ENCODE peak calls at places on chromosomes 11 and 22, in ten cellular contexts. W is AG04450, U is dorsolateral prefrontal cortex, H is neuronal stem cell, O is transverse colon, D is A549, S is PC-3, B is heart left ventricle, F is WERI-Rb-1, J is endodermal cell. N is an unnamed sample.

GRCh38 chr22:32752868-32753520 is 48.5 kb upstream of the TIMP3 start:
- DNase-seq in F (no peak), S (no peak), O (no peak), D (no peak), U (no peak), H (no peak), W (peak), J (no peak), B (peak), N (no peak)

GRCh38 chr11:57424802-57425564 is 1.9 kb downstream of the SLC43A3 start:
- DNase-seq in D (no peak), U (no peak), B (peak), W (peak), F (peak), O (peak), S (peak), J (peak), H (no peak), N (peak)

GRCh38 chr22:45671051-45671782 is 417 bp upstream of the ATXN10 start:
- DNase-seq in B (no peak), W (no peak), F (peak), H (peak), J (peak), D (no peak), O (peak), U (no peak), S (no peak), N (no peak)

GRCh38 chr11:46895821-46896220 is 22.5 kb downstream of the LRP4 start:
- DNase-seq in D (no peak), J (peak), B (peak), S (no peak), U (peak), F (no peak), O (peak), W (no peak), H (no peak), N (no peak)

GRCh38 chr22:49228431-49229037 is 599.1 kb downstream of the BRD1 start:
- DNase-seq in O (no peak), F (no peak), U (peak), B (peak), D (no peak), H (no peak), J (peak), W (no peak), S (no peak), N (no peak)

GRCh38 chr11:44305643-44306468 is 4.1 kb downstream of the ALX4 start:
- DNase-seq in F (no peak), B (no peak), J (peak), W (no peak), O (peak), D (no peak), H (no peak), U (no peak), S (no peak), N (no peak)

GRCh38 chr22:41831828-41832552 is 915 bp upstream of the SREBF2 start:
- DNase-seq in W (no peak), S (no peak), U (no peak), H (peak), D (no peak), J (no peak), F (no peak), B (no peak), O (no peak), N (no peak)

GRCh38 chr11:64461081-64461480 is 102.1 kb downstream of the RPS6KA4 start:
- DNase-seq in O (no peak), W (no peak), D (no peak), B (no peak), S (no peak), J (no peak), U (no peak), H (no peak), F (no peak), N (no peak)

GRCh38 chr11:90176069-90176468 is 41.6 kb downstream of the NAALAD2 start:
- DNase-seq in U (no peak), W (no peak), H (no peak), F (no peak), S (peak), J (no peak), B (no peak), O (no peak), D (no peak), N (no peak)
- H3K4me3 ChIP-seq in U (no peak), W (no peak), H (no peak), F (no peak), S (no peak), J (peak), B (no peak), O (no peak), D (no peak), N (no peak)

GRCh38 chr22:50704510-50705218 is 32.0 kb downstream of the SHANK3 start:
- DNase-seq in H (no peak), J (peak), S (no peak), D (no peak), U (peak), O (no peak), W (no peak), B (no peak), F (no peak), N (peak)
- H3K27ac ChIP-seq in H (peak), J (peak), S (no peak), D (no peak), U (peak), O (no peak), W (no peak), B (peak), F (no peak), N (no peak)

DNA sequence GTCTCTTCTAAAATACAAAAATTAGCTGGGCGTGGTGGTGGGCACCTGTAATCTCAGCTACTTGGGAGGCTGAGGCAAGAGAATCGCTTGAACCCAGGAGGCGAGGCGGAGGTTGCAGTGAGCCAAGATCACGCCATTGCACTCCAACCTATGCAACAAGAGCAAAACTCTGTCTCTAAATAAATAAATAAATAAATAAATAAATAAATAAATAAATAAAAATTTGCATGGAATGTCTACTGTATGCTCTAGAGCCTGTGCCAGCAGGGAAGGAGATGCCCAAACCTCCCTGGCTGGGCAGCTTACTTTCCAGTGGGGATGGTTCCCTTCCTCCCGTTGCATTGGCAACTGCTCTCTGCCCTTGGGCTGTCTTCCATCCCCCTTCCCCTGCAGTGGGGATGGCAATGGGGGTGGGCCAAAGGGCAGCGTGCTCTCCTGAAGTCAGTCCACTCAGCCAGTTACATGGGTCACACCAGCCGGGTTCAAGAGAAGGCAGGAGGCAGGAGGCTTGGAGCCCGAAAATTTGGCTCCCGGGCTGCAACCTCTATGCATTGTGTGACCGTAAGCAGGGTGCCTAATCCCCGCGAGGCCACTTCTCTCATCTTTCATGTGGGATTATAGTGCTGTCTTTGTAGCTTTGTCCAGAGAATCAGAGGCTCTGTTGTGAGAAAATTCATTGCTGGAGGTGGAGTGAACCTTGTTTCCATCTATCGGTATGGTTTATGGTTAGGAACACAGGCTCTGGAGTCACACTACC is 1.4 kb upstream of the LRRC10B start:
- DNase-seq in B (no peak), H (no peak), F (peak), D (no peak), S (no peak), W (no peak), O (no peak), U (no peak), J (no peak), N (no peak)
- H3K4me3 ChIP-seq in B (no peak), H (peak), F (no peak), D (no peak), S (no peak), W (no peak), O (no peak), U (no peak), J (no peak), N (no peak)

GRCh38 chr11:119316729-119317591 is at the start of gene MCAM:
- DNase-seq in J (peak), O (no peak), F (peak), W (no peak), U (no peak), S (peak), H (no peak), B (peak), D (no peak), N (peak)
- H3K27ac ChIP-seq in J (no peak), O (peak), F (no peak), W (peak), U (peak), S (peak), H (no peak), B (peak), D (peak), N (peak)

DNA sequence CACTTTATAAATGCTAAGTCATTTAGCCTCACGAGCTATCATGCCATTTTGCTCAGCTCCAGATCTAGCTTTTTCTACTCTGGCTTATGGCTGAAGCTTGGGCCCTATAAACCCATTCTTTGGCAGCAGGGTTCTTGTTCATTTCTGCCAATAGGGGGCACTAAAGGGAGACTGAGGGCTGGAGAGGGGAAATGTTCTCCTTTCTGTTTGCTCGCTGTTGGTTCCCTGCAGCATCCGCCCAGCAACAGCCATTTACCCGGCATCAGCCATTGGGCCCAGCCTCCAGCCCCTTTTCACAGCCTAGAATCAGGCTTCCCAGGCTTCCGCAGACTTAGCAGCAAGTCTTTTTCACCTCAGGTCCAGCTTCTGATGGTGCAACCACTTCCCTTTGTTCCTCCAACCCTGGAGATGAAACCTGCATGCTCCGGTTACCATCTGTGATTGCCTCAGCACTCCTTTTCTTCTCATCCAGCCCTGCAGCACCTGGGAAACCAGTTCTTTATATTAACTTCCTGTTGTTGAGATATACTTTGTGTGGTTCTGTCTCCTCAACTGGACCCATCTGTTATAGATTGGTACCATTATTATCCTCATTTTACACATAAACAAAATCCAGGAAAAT is 4.2 kb upstream of the ME3 start:
- DNase-seq in O (no peak), J (peak), H (peak), W (no peak), B (no peak), S (peak), F (peak), D (peak), U (no peak), N (no peak)
- H3K4me3 ChIP-seq in O (no peak), J (no peak), H (no peak), W (no peak), B (no peak), S (no peak), F (no peak), D (no peak), U (no peak), N (no peak)

GRCh38 chr11:31802990-31803812 is 7.9 kb downstream of the PAX6 start:
- DNase-seq in B (no peak), F (no peak), W (no peak), U (no peak), O (no peak), H (no peak), D (no peak), S (no peak), J (peak), N (no peak)
- H3K27ac ChIP-seq in B (no peak), F (no peak), W (no peak), U (peak), O (no peak), H (no peak), D (no peak), S (no peak), J (no peak), N (no peak)

DNA sequence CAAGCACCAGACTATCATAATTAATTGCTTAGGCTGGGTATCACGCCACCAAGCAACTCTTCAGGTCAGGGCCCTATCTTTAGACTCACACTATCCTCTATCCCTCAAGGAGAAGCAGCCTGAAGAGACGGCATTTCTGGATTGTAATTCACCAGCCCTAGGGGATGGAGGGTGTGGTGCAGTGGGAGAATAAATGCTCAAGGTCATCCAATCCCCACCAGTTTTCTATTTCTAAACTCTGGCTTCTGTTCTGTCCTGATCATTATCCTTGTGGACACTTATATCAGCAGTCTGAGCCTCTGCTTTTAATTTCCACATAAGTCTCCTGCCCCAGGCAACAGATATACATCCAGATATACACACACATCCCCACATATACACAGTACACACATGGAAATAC is 13.1 kb upstream of the SIK2 start:
- DNase-seq in U (no peak), J (no peak), O (no peak), B (no peak), H (no peak), W (no peak), F (no peak), S (no peak), D (no peak), N (no peak)
- H3K4me3 ChIP-seq in U (no peak), J (no peak), O (no peak), B (no peak), H (no peak), W (no peak), F (no peak), S (no peak), D (no peak), N (no peak)

N was measured in aorta.